ENCODE peak calls at places on chromosomes 11 and 22, in ten cellular contexts. One of them, this sample, is unnamed.

GRCh38 chr22:50175921-50176849 is 5.7 kb downstream of the PANX2 start:
- DNase-seq in T-helper 1 cell: no peak
- DNase-seq in mucosa of descending colon: peak
- DNase-seq in aorta: peak
- DNase-seq in stimulated activated effector memory CD8-positive, alpha-beta T cell treated with anti-CD3 and anti-CD28 coated beads, Interleukin-12 subunit alpha, Interleukin-12 subunit beta, amount 100 ng/mL, for 72 hours: no peak
- DNase-seq in DMS53: no peak
- DNase-seq in IMR-90: no peak
- DNase-seq in GM12891: no peak
- DNase-seq in KBM-7: no peak
- DNase-seq in NCI-H446: no peak
- DNase-seq in this sample: no peak

GRCh38 chr11:125224391-125225015 is 60.0 kb downstream of the PKNOX2 start:
- DNase-seq in DMS53: peak
- DNase-seq in aorta: no peak
- DNase-seq in T-helper 1 cell: no peak
- DNase-seq in stimulated activated effector memory CD8-positive, alpha-beta T cell treated with anti-CD3 and anti-CD28 coated beads, Interleukin-12 subunit alpha, Interleukin-12 subunit beta, amount 100 ng/mL, for 72 hours: no peak
- DNase-seq in GM12891: no peak
- DNase-seq in IMR-90: peak
- DNase-seq in KBM-7: no peak
- DNase-seq in NCI-H446: peak
- DNase-seq in mucosa of descending colon: no peak
- DNase-seq in this sample: peak

GRCh38 chr22:36081023-36081431 is 52.4 kb upstream of the RBFOX2 start:
- DNase-seq in stimulated activated effector memory CD8-positive, alpha-beta T cell treated with anti-CD3 and anti-CD28 coated beads, Interleukin-12 subunit alpha, Interleukin-12 subunit beta, amount 100 ng/mL, for 72 hours: no peak
- DNase-seq in T-helper 1 cell: no peak
- DNase-seq in mucosa of descending colon: peak
- DNase-seq in GM12891: no peak
- DNase-seq in IMR-90: peak
- DNase-seq in DMS53: no peak
- DNase-seq in aorta: peak
- DNase-seq in KBM-7: no peak
- DNase-seq in NCI-H446: no peak
- DNase-seq in this sample: peak

GRCh38 chr11:72786305-72787261 is 7.3 kb downstream of the STARD10 start:
- DNase-seq in aorta: no peak
- DNase-seq in IMR-90: no peak
- DNase-seq in stimulated activated effector memory CD8-positive, alpha-beta T cell treated with anti-CD3 and anti-CD28 coated beads, Interleukin-12 subunit alpha, Interleukin-12 subunit beta, amount 100 ng/mL, for 72 hours: no peak
- DNase-seq in GM12891: no peak
- DNase-seq in KBM-7: no peak
- DNase-seq in T-helper 1 cell: no peak
- DNase-seq in mucosa of descending colon: peak
- DNase-seq in NCI-H446: no peak
- DNase-seq in DMS53: peak
- DNase-seq in this sample: no peak

GRCh38 chr11:120066738-120067303 is 71.1 kb downstream of the TRIM29 start:
- DNase-seq in T-helper 1 cell: no peak
- DNase-seq in stimulated activated effector memory CD8-positive, alpha-beta T cell treated with anti-CD3 and anti-CD28 coated beads, Interleukin-12 subunit alpha, Interleukin-12 subunit beta, amount 100 ng/mL, for 72 hours: no peak
- DNase-seq in IMR-90: no peak
- DNase-seq in aorta: no peak
- DNase-seq in mucosa of descending colon: no peak
- DNase-seq in KBM-7: no peak
- DNase-seq in GM12891: no peak
- DNase-seq in DMS53: no peak
- DNase-seq in NCI-H446: no peak
- DNase-seq in this sample: no peak

GRCh38 chr11:612201-612960 is 3.4 kb downstream of the IRF7 start:
- DNase-seq in IMR-90: peak
- DNase-seq in stimulated activated effector memory CD8-positive, alpha-beta T cell treated with anti-CD3 and anti-CD28 coated beads, Interleukin-12 subunit alpha, Interleukin-12 subunit beta, amount 100 ng/mL, for 72 hours: no peak
- DNase-seq in T-helper 1 cell: no peak
- DNase-seq in KBM-7: peak
- DNase-seq in DMS53: peak
- DNase-seq in aorta: no peak
- DNase-seq in GM12891: no peak
- DNase-seq in mucosa of descending colon: peak
- DNase-seq in NCI-H446: no peak
- DNase-seq in this sample: peak

GRCh38 chr22:46674367-46674781 is 54.2 kb downstream of the GRAMD4 start:
- DNase-seq in KBM-7: peak
- DNase-seq in aorta: peak
- DNase-seq in mucosa of descending colon: peak
- DNase-seq in NCI-H446: no peak
- DNase-seq in stimulated activated effector memory CD8-positive, alpha-beta T cell treated with anti-CD3 and anti-CD28 coated beads, Interleukin-12 subunit alpha, Interleukin-12 subunit beta, amount 100 ng/mL, for 72 hours: peak
- DNase-seq in DMS53: no peak
- DNase-seq in T-helper 1 cell: peak
- DNase-seq in IMR-90: no peak
- DNase-seq in GM12891: peak
- DNase-seq in this sample: no peak

GRCh38 chr11:45662096-45662664 is 3.2 kb downstream of the CHST1 start:
- DNase-seq in stimulated activated effector memory CD8-positive, alpha-beta T cell treated with anti-CD3 and anti-CD28 coated beads, Interleukin-12 subunit alpha, Interleukin-12 subunit beta, amount 100 ng/mL, for 72 hours: no peak
- DNase-seq in IMR-90: no peak
- DNase-seq in NCI-H446: no peak
- DNase-seq in DMS53: no peak
- DNase-seq in T-helper 1 cell: no peak
- DNase-seq in KBM-7: no peak
- DNase-seq in GM12891: no peak
- DNase-seq in aorta: no peak
- DNase-seq in mucosa of descending colon: no peak
- DNase-seq in this sample: no peak

GRCh38 chr11:81420668-81421550 is 1312.8 kb downstream of the FAM181B start:
- DNase-seq in aorta: no peak
- DNase-seq in mucosa of descending colon: no peak
- DNase-seq in stimulated activated effector memory CD8-positive, alpha-beta T cell treated with anti-CD3 and anti-CD28 coated beads, Interleukin-12 subunit alpha, Interleukin-12 subunit beta, amount 100 ng/mL, for 72 hours: no peak
- DNase-seq in NCI-H446: no peak
- DNase-seq in KBM-7: no peak
- DNase-seq in IMR-90: no peak
- DNase-seq in T-helper 1 cell: no peak
- DNase-seq in DMS53: peak
- DNase-seq in GM12891: no peak
- DNase-seq in this sample: no peak

GRCh38 chr11:109298865-109299264 is 123.1 kb upstream of the C11orf87 start:
- DNase-seq in aorta: no peak
- DNase-seq in stimulated activated effector memory CD8-positive, alpha-beta T cell treated with anti-CD3 and anti-CD28 coated beads, Interleukin-12 subunit alpha, Interleukin-12 subunit beta, amount 100 ng/mL, for 72 hours: no peak
- DNase-seq in NCI-H446: no peak
- DNase-seq in KBM-7: no peak
- DNase-seq in mucosa of descending colon: no peak
- DNase-seq in IMR-90: no peak
- DNase-seq in GM12891: no peak
- DNase-seq in DMS53: no peak
- DNase-seq in T-helper 1 cell: no peak
- DNase-seq in this sample: no peak

GRCh38 chr11:65384301-65384889 is 1.9 kb upstream of the SLC25A45 start:
- DNase-seq in GM12891: no peak
- DNase-seq in stimulated activated effector memory CD8-positive, alpha-beta T cell treated with anti-CD3 and anti-CD28 coated beads, Interleukin-12 subunit alpha, Interleukin-12 subunit beta, amount 100 ng/mL, for 72 hours: no peak
- DNase-seq in KBM-7: peak
- DNase-seq in T-helper 1 cell: no peak
- DNase-seq in mucosa of descending colon: no peak
- DNase-seq in NCI-H446: no peak
- DNase-seq in DMS53: no peak
- DNase-seq in IMR-90: peak
- DNase-seq in aorta: no peak
- DNase-seq in this sample: peak

GRCh38 chr11:71163371-71163770 is 89.0 kb downstream of the SHANK2 start:
- DNase-seq in IMR-90: no peak
- DNase-seq in NCI-H446: no peak
- DNase-seq in stimulated activated effector memory CD8-positive, alpha-beta T cell treated with anti-CD3 and anti-CD28 coated beads, Interleukin-12 subunit alpha, Interleukin-12 subunit beta, amount 100 ng/mL, for 72 hours: no peak
- DNase-seq in T-helper 1 cell: no peak
- DNase-seq in mucosa of descending colon: no peak
- DNase-seq in aorta: no peak
- DNase-seq in KBM-7: no peak
- DNase-seq in DMS53: no peak
- DNase-seq in GM12891: no peak
- DNase-seq in this sample: no peak

This sample was measured in fibroblast of villous mesenchyme.